ENCODE peak calls at places on chromosomes 7 and 10, in six cellular contexts. One of them, this sample, is unnamed.

GRCh38 chr10:6802762-6803428 is 222.8 kb upstream of the PRKCQ start:
- DNase-seq in foreskin melanocyte: no peak
- DNase-seq in hypothalamus: no peak
- DNase-seq in amniotic stem cell: no peak
- DNase-seq in activated naive CD8-positive, alpha-beta T cell treated with anti-CD3 and anti-CD28 coated beads, Interleukin-2, amount 50 U/mL, for 16 hours: no peak
- DNase-seq in SW480: no peak
- DNase-seq in this sample: no peak

GRCh38 chr7:155369-156000 is 36.9 kb upstream of the FAM20C start:
- DNase-seq in hypothalamus: no peak
- DNase-seq in activated naive CD8-positive, alpha-beta T cell treated with anti-CD3 and anti-CD28 coated beads, Interleukin-2, amount 50 U/mL, for 16 hours: no peak
- DNase-seq in foreskin melanocyte: peak
- DNase-seq in SW480: no peak
- DNase-seq in amniotic stem cell: no peak
- DNase-seq in this sample: peak

GRCh38 chr10:67520924-67521520 is 175.0 kb downstream of the CTNNA3 start:
- DNase-seq in hypothalamus: no peak
- DNase-seq in foreskin melanocyte: peak
- DNase-seq in amniotic stem cell: no peak
- DNase-seq in SW480: peak
- DNase-seq in activated naive CD8-positive, alpha-beta T cell treated with anti-CD3 and anti-CD28 coated beads, Interleukin-2, amount 50 U/mL, for 16 hours: no peak
- DNase-seq in this sample: peak

GRCh38 chr7:157392256-157393037 is 55.6 kb downstream of the DNAJB6 start:
- DNase-seq in SW480: no peak
- DNase-seq in activated naive CD8-positive, alpha-beta T cell treated with anti-CD3 and anti-CD28 coated beads, Interleukin-2, amount 50 U/mL, for 16 hours: no peak
- DNase-seq in foreskin melanocyte: no peak
- DNase-seq in amniotic stem cell: no peak
- DNase-seq in hypothalamus: no peak
- DNase-seq in this sample: no peak

GRCh38 chr10:73774637-73775036 is 7.2 kb upstream of the CHCHD1 start:
- DNase-seq in SW480: peak
- DNase-seq in foreskin melanocyte: no peak
- DNase-seq in hypothalamus: no peak
- DNase-seq in amniotic stem cell: no peak
- DNase-seq in activated naive CD8-positive, alpha-beta T cell treated with anti-CD3 and anti-CD28 coated beads, Interleukin-2, amount 50 U/mL, for 16 hours: no peak
- DNase-seq in this sample: no peak

GRCh38 chr7:148264933-148265557 is 325.5 kb upstream of the C7orf33 start:
- DNase-seq in hypothalamus: no peak
- DNase-seq in activated naive CD8-positive, alpha-beta T cell treated with anti-CD3 and anti-CD28 coated beads, Interleukin-2, amount 50 U/mL, for 16 hours: no peak
- DNase-seq in amniotic stem cell: peak
- DNase-seq in SW480: peak
- DNase-seq in foreskin melanocyte: no peak
- DNase-seq in this sample: peak

GRCh38 chr10:97850446-97850845 is 803 bp downstream of the GOLGA7B start:
- DNase-seq in amniotic stem cell: no peak
- DNase-seq in foreskin melanocyte: no peak
- DNase-seq in activated naive CD8-positive, alpha-beta T cell treated with anti-CD3 and anti-CD28 coated beads, Interleukin-2, amount 50 U/mL, for 16 hours: no peak
- DNase-seq in SW480: peak
- DNase-seq in hypothalamus: no peak
- DNase-seq in this sample: no peak

GRCh38 chr10:70805619-70806215 is 10.0 kb upstream of the SGPL1 start:
- DNase-seq in foreskin melanocyte: no peak
- DNase-seq in activated naive CD8-positive, alpha-beta T cell treated with anti-CD3 and anti-CD28 coated beads, Interleukin-2, amount 50 U/mL, for 16 hours: no peak
- DNase-seq in SW480: no peak
- DNase-seq in hypothalamus: no peak
- DNase-seq in amniotic stem cell: no peak
- DNase-seq in this sample: no peak

GRCh38 chr10:112298581-112298980 is 15.4 kb downstream of the TECTB start:
- DNase-seq in activated naive CD8-positive, alpha-beta T cell treated with anti-CD3 and anti-CD28 coated beads, Interleukin-2, amount 50 U/mL, for 16 hours: no peak
- DNase-seq in hypothalamus: no peak
- DNase-seq in foreskin melanocyte: no peak
- DNase-seq in SW480: no peak
- DNase-seq in amniotic stem cell: no peak
- DNase-seq in this sample: no peak

GRCh38 chr10:132518572-132519381 is 18.8 kb upstream of the INPP5A start:
- DNase-seq in SW480: peak
- DNase-seq in amniotic stem cell: no peak
- DNase-seq in hypothalamus: no peak
- DNase-seq in foreskin melanocyte: no peak
- DNase-seq in activated naive CD8-positive, alpha-beta T cell treated with anti-CD3 and anti-CD28 coated beads, Interleukin-2, amount 50 U/mL, for 16 hours: no peak
- DNase-seq in this sample: no peak

GRCh38 chr10:34494012-34494411 is 321.1 kb downstream of the PARD3 start:
- DNase-seq in hypothalamus: no peak
- DNase-seq in activated naive CD8-positive, alpha-beta T cell treated with anti-CD3 and anti-CD28 coated beads, Interleukin-2, amount 50 U/mL, for 16 hours: no peak
- DNase-seq in foreskin melanocyte: peak
- DNase-seq in amniotic stem cell: no peak
- DNase-seq in SW480: no peak
- DNase-seq in this sample: no peak

GRCh38 chr7:43537765-43538403 is 45.0 kb upstream of the STK17A start:
- DNase-seq in amniotic stem cell: no peak
- DNase-seq in hypothalamus: no peak
- DNase-seq in activated naive CD8-positive, alpha-beta T cell treated with anti-CD3 and anti-CD28 coated beads, Interleukin-2, amount 50 U/mL, for 16 hours: no peak
- DNase-seq in SW480: no peak
- DNase-seq in foreskin melanocyte: no peak
- DNase-seq in this sample: peak

GRCh38 chr10:24825551-24825950 is 101.9 kb upstream of the ARHGAP21 start:
- DNase-seq in hypothalamus: no peak
- DNase-seq in activated naive CD8-positive, alpha-beta T cell treated with anti-CD3 and anti-CD28 coated beads, Interleukin-2, amount 50 U/mL, for 16 hours: no peak
- DNase-seq in SW480: no peak
- DNase-seq in foreskin melanocyte: no peak
- DNase-seq in amniotic stem cell: no peak
- DNase-seq in this sample: peak

GRCh38 chr7:24129597-24129996 is 154.4 kb upstream of the NPY start:
- DNase-seq in amniotic stem cell: no peak
- DNase-seq in activated naive CD8-positive, alpha-beta T cell treated with anti-CD3 and anti-CD28 coated beads, Interleukin-2, amount 50 U/mL, for 16 hours: no peak
- DNase-seq in foreskin melanocyte: no peak
- DNase-seq in hypothalamus: no peak
- DNase-seq in SW480: no peak
- DNase-seq in this sample: no peak

GRCh38 chr7:150830957-150831356 is 21.4 kb upstream of the AOC1 start:
- DNase-seq in amniotic stem cell: no peak
- DNase-seq in SW480: peak
- DNase-seq in activated naive CD8-positive, alpha-beta T cell treated with anti-CD3 and anti-CD28 coated beads, Interleukin-2, amount 50 U/mL, for 16 hours: no peak
- DNase-seq in hypothalamus: no peak
- DNase-seq in foreskin melanocyte: no peak
- DNase-seq in this sample: no peak

GRCh38 chr7:127920787-127921438 is 110.3 kb downstream of the LRRC4 start:
- DNase-seq in hypothalamus: no peak
- DNase-seq in foreskin melanocyte: peak
- DNase-seq in amniotic stem cell: no peak
- DNase-seq in activated naive CD8-positive, alpha-beta T cell treated with anti-CD3 and anti-CD28 coated beads, Interleukin-2, amount 50 U/mL, for 16 hours: no peak
- DNase-seq in SW480: no peak
- DNase-seq in this sample: peak

GRCh38 chr10:104117839-104118323 is 4.1 kb upstream of the SFR1 start:
- DNase-seq in amniotic stem cell: no peak
- DNase-seq in SW480: peak
- DNase-seq in hypothalamus: no peak
- DNase-seq in activated naive CD8-positive, alpha-beta T cell treated with anti-CD3 and anti-CD28 coated beads, Interleukin-2, amount 50 U/mL, for 16 hours: no peak
- DNase-seq in foreskin melanocyte: no peak
- DNase-seq in this sample: peak

GRCh38 chr7:14900051-14900450 is 2.5 kb downstream of the DGKB start:
- DNase-seq in hypothalamus: no peak
- DNase-seq in activated naive CD8-positive, alpha-beta T cell treated with anti-CD3 and anti-CD28 coated beads, Interleukin-2, amount 50 U/mL, for 16 hours: no peak
- DNase-seq in SW480: no peak
- DNase-seq in amniotic stem cell: no peak
- DNase-seq in foreskin melanocyte: no peak
- DNase-seq in this sample: no peak

GRCh38 chr7:8823486-8823885 is 390.1 kb downstream of the NXPH1 start:
- DNase-seq in amniotic stem cell: no peak
- DNase-seq in SW480: no peak
- DNase-seq in hypothalamus: no peak
- DNase-seq in foreskin melanocyte: no peak
- DNase-seq in activated naive CD8-positive, alpha-beta T cell treated with anti-CD3 and anti-CD28 coated beads, Interleukin-2, amount 50 U/mL, for 16 hours: no peak
- DNase-seq in this sample: no peak

GRCh38 chr10:111076191-111076681 is 593 bp upstream of the ADRA2A start:
- DNase-seq in SW480: peak
- DNase-seq in hypothalamus: no peak
- DNase-seq in activated naive CD8-positive, alpha-beta T cell treated with anti-CD3 and anti-CD28 coated beads, Interleukin-2, amount 50 U/mL, for 16 hours: no peak
- DNase-seq in amniotic stem cell: peak
- DNase-seq in foreskin melanocyte: peak
- DNase-seq in this sample: peak

GRCh38 chr7:151894131-151895007 is 17.5 kb upstream of the PRKAG2 start:
- DNase-seq in SW480: no peak
- DNase-seq in foreskin melanocyte: no peak
- DNase-seq in activated naive CD8-positive, alpha-beta T cell treated with anti-CD3 and anti-CD28 coated beads, Interleukin-2, amount 50 U/mL, for 16 hours: no peak
- DNase-seq in hypothalamus: no peak
- DNase-seq in amniotic stem cell: no peak
- DNase-seq in this sample: no peak

GRCh38 chr7:6251653-6252052 is 20.8 kb downstream of the CYTH3 start:
- DNase-seq in activated naive CD8-positive, alpha-beta T cell treated with anti-CD3 and anti-CD28 coated beads, Interleukin-2, amount 50 U/mL, for 16 hours: no peak
- DNase-seq in SW480: peak
- DNase-seq in foreskin melanocyte: no peak
- DNase-seq in amniotic stem cell: no peak
- DNase-seq in hypothalamus: no peak
- DNase-seq in this sample: no peak

GRCh38 chr10:43066481-43066880 is 10.4 kb upstream of the RET start:
- DNase-seq in SW480: no peak
- DNase-seq in amniotic stem cell: no peak
- DNase-seq in hypothalamus: no peak
- DNase-seq in foreskin melanocyte: no peak
- DNase-seq in activated naive CD8-positive, alpha-beta T cell treated with anti-CD3 and anti-CD28 coated beads, Interleukin-2, amount 50 U/mL, for 16 hours: no peak
- DNase-seq in this sample: no peak

GRCh38 chr7:32761451-32762320 is 129.9 kb downstream of the KBTBD2 start:
- DNase-seq in amniotic stem cell: no peak
- DNase-seq in foreskin melanocyte: no peak
- DNase-seq in activated naive CD8-positive, alpha-beta T cell treated with anti-CD3 and anti-CD28 coated beads, Interleukin-2, amount 50 U/mL, for 16 hours: no peak
- DNase-seq in SW480: no peak
- DNase-seq in hypothalamus: no peak
- DNase-seq in this sample: no peak

GRCh38 chr7:25636871-25637283 is 408.6 kb upstream of the NPVF start:
- DNase-seq in foreskin melanocyte: no peak
- DNase-seq in SW480: no peak
- DNase-seq in activated naive CD8-positive, alpha-beta T cell treated with anti-CD3 and anti-CD28 coated beads, Interleukin-2, amount 50 U/mL, for 16 hours: no peak
- DNase-seq in hypothalamus: no peak
- DNase-seq in amniotic stem cell: no peak
- DNase-seq in this sample: no peak

GRCh38 chr7:152989889-152990380 is 230.4 kb downstream of the ACTR3B start:
- DNase-seq in SW480: no peak
- DNase-seq in amniotic stem cell: no peak
- DNase-seq in hypothalamus: no peak
- DNase-seq in activated naive CD8-positive, alpha-beta T cell treated with anti-CD3 and anti-CD28 coated beads, Interleukin-2, amount 50 U/mL, for 16 hours: no peak
- DNase-seq in foreskin melanocyte: peak
- DNase-seq in this sample: no peak

GRCh38 chr10:28661035-28661434 is 16.3 kb upstream of the BAMBI start:
- DNase-seq in amniotic stem cell: peak
- DNase-seq in foreskin melanocyte: peak
- DNase-seq in SW480: peak
- DNase-seq in activated naive CD8-positive, alpha-beta T cell treated with anti-CD3 and anti-CD28 coated beads, Interleukin-2, amount 50 U/mL, for 16 hours: no peak
- DNase-seq in hypothalamus: no peak
- DNase-seq in this sample: peak

GRCh38 chr10:50613726-50614443 is 9.9 kb downstream of the SGMS1 start:
- DNase-seq in activated naive CD8-positive, alpha-beta T cell treated with anti-CD3 and anti-CD28 coated beads, Interleukin-2, amount 50 U/mL, for 16 hours: no peak
- DNase-seq in SW480: no peak
- DNase-seq in foreskin melanocyte: no peak
- DNase-seq in hypothalamus: no peak
- DNase-seq in amniotic stem cell: no peak
- DNase-seq in this sample: no peak

GRCh38 chr7:5572439-5572838 is 148.8 kb upstream of the TNRC18 start:
- DNase-seq in SW480: no peak
- DNase-seq in amniotic stem cell: no peak
- DNase-seq in foreskin melanocyte: no peak
- DNase-seq in hypothalamus: no peak
- DNase-seq in activated naive CD8-positive, alpha-beta T cell treated with anti-CD3 and anti-CD28 coated beads, Interleukin-2, amount 50 U/mL, for 16 hours: no peak
- DNase-seq in this sample: no peak

GRCh38 chr10:971150-971542 is 17.1 kb upstream of the GTPBP4 start:
- DNase-seq in activated naive CD8-positive, alpha-beta T cell treated with anti-CD3 and anti-CD28 coated beads, Interleukin-2, amount 50 U/mL, for 16 hours: no peak
- DNase-seq in hypothalamus: no peak
- DNase-seq in amniotic stem cell: no peak
- DNase-seq in SW480: no peak
- DNase-seq in foreskin melanocyte: no peak
- DNase-seq in this sample: peak

GRCh38 chr7:108402865-108403264 is 53.4 kb downstream of the NRCAM start:
- DNase-seq in activated naive CD8-positive, alpha-beta T cell treated with anti-CD3 and anti-CD28 coated beads, Interleukin-2, amount 50 U/mL, for 16 hours: no peak
- DNase-seq in hypothalamus: no peak
- DNase-seq in amniotic stem cell: no peak
- DNase-seq in foreskin melanocyte: no peak
- DNase-seq in SW480: no peak
- DNase-seq in this sample: no peak

GRCh38 chr10:12503311-12503710 is 154.0 kb downstream of the CAMK1D start:
- DNase-seq in hypothalamus: no peak
- DNase-seq in SW480: no peak
- DNase-seq in amniotic stem cell: no peak
- DNase-seq in activated naive CD8-positive, alpha-beta T cell treated with anti-CD3 and anti-CD28 coated beads, Interleukin-2, amount 50 U/mL, for 16 hours: no peak
- DNase-seq in foreskin melanocyte: no peak
- DNase-seq in this sample: no peak

GRCh38 chr7:84394219-84394618 is 199.6 kb upstream of the SEMA3A start:
- DNase-seq in foreskin melanocyte: no peak
- DNase-seq in amniotic stem cell: no peak
- DNase-seq in SW480: no peak
- DNase-seq in hypothalamus: no peak
- DNase-seq in activated naive CD8-positive, alpha-beta T cell treated with anti-CD3 and anti-CD28 coated beads, Interleukin-2, amount 50 U/mL, for 16 hours: no peak
- DNase-seq in this sample: no peak

GRCh38 chr7:125775319-125775718 is 845.7 kb upstream of the POT1 start:
- DNase-seq in hypothalamus: no peak
- DNase-seq in SW480: no peak
- DNase-seq in amniotic stem cell: no peak
- DNase-seq in activated naive CD8-positive, alpha-beta T cell treated with anti-CD3 and anti-CD28 coated beads, Interleukin-2, amount 50 U/mL, for 16 hours: no peak
- DNase-seq in foreskin melanocyte: no peak
- DNase-seq in this sample: no peak

GRCh38 chr7:144407266-144407931 is 3.9 kb upstream of the NOBOX start:
- DNase-seq in SW480: no peak
- DNase-seq in foreskin melanocyte: no peak
- DNase-seq in amniotic stem cell: no peak
- DNase-seq in activated naive CD8-positive, alpha-beta T cell treated with anti-CD3 and anti-CD28 coated beads, Interleukin-2, amount 50 U/mL, for 16 hours: no peak
- DNase-seq in hypothalamus: no peak
- DNase-seq in this sample: no peak

GRCh38 chr7:149620961-149621360 is 123.4 kb upstream of the ZNF746 start:
- DNase-seq in SW480: no peak
- DNase-seq in activated naive CD8-positive, alpha-beta T cell treated with anti-CD3 and anti-CD28 coated beads, Interleukin-2, amount 50 U/mL, for 16 hours: no peak
- DNase-seq in hypothalamus: no peak
- DNase-seq in foreskin melanocyte: no peak
- DNase-seq in amniotic stem cell: no peak
- DNase-seq in this sample: no peak

GRCh38 chr7:30348083-30348560 is 63.7 kb downstream of the ZNRF2 start:
- DNase-seq in hypothalamus: no peak
- DNase-seq in SW480: peak
- DNase-seq in foreskin melanocyte: peak
- DNase-seq in amniotic stem cell: peak
- DNase-seq in activated naive CD8-positive, alpha-beta T cell treated with anti-CD3 and anti-CD28 coated beads, Interleukin-2, amount 50 U/mL, for 16 hours: peak
- DNase-seq in this sample: peak

GRCh38 chr10:105950410-105950809 is 1214.1 kb downstream of the SORCS1 start:
- DNase-seq in SW480: peak
- DNase-seq in amniotic stem cell: peak
- DNase-seq in foreskin melanocyte: no peak
- DNase-seq in activated naive CD8-positive, alpha-beta T cell treated with anti-CD3 and anti-CD28 coated beads, Interleukin-2, amount 50 U/mL, for 16 hours: no peak
- DNase-seq in hypothalamus: peak
- DNase-seq in this sample: peak

GRCh38 chr7:2017914-2018785 is 214.6 kb downstream of the MAD1L1 start:
- DNase-seq in SW480: no peak
- DNase-seq in activated naive CD8-positive, alpha-beta T cell treated with anti-CD3 and anti-CD28 coated beads, Interleukin-2, amount 50 U/mL, for 16 hours: no peak
- DNase-seq in foreskin melanocyte: no peak
- DNase-seq in hypothalamus: no peak
- DNase-seq in amniotic stem cell: no peak
- DNase-seq in this sample: no peak

This sample was measured in GM03348.